ENCODE peak calls at places on chromosomes 6 and 20, in four cellular contexts. H, N, L and V are unnamed samples.

GRCh38 chr6:157273756-157274088 is 49.6 kb downstream of the TMEM242 start:
- DNase-seq in H (peak), N (no peak), L (peak), V (peak)

GRCh38 chr6:11756292-11756691 is 22.3 kb downstream of the ADTRP start:
- DNase-seq in H (no peak), N (no peak), L (no peak), V (no peak)

GRCh38 chr6:20168668-20169633 is 43.3 kb downstream of the MBOAT1 start:
- DNase-seq in H (no peak), N (no peak), L (no peak), V (no peak)

GRCh38 chr6:53850527-53850926 is 55.7 kb downstream of the LRRC1 start:
- DNase-seq in H (no peak), N (no peak), L (no peak), V (no peak)

GRCh38 chr6:37483917-37484785 is 15.5 kb downstream of the CCDC167 start:
- DNase-seq in H (peak), N (peak), L (peak), V (peak)

GRCh38 chr6:154341876-154342275 is 14.7 kb downstream of the IPCEF1 start:
- DNase-seq in H (no peak), N (no peak), L (no peak), V (no peak)

GRCh38 chr6:70413114-70413828 is at the start of gene FAM135A:
- DNase-seq in H (peak), N (peak), L (peak), V (peak)

GRCh38 chr6:166365806-166366205 is 16.9 kb downstream of the MPC1 start:
- DNase-seq in H (no peak), N (no peak), L (no peak), V (peak)

GRCh38 chr20:32727663-32728062 is 15.6 kb downstream of the COMMD7 start:
- DNase-seq in H (no peak), N (peak), L (no peak), V (no peak)

GRCh38 chr20:37397076-37397953 is 51.4 kb downstream of the SRC start:
- DNase-seq in H (no peak), N (peak), L (no peak), V (peak)

GRCh38 chr6:137223370-137224131 is 4.4 kb upstream of the IFNGR1 start:
- DNase-seq in H (peak), N (peak), L (no peak), V (no peak)

GRCh38 chr6:159935065-159935464 is 33.8 kb upstream of the IGF2R start:
- DNase-seq in H (no peak), N (peak), L (no peak), V (no peak)

GRCh38 chr6:44003345-44004061 is 123.7 kb downstream of the MRPL14 start:
- DNase-seq in H (peak), N (peak), L (no peak), V (peak)

GRCh38 chr6:36829919-36830544 is 9.2 kb downstream of the CPNE5 start:
- DNase-seq in H (no peak), N (no peak), L (no peak), V (no peak)

GRCh38 chr20:49583669-49584417 is 15.9 kb upstream of the PTGIS start:
- DNase-seq in H (no peak), N (peak), L (no peak), V (no peak)

GRCh38 chr6:35238843-35239289 is 20.7 kb upstream of the ZNF76 start:
- DNase-seq in H (no peak), N (no peak), L (no peak), V (peak)

GRCh38 chr6:293185-294174 is 1.2 kb downstream of the DUSP22 start:
- DNase-seq in H (peak), N (peak), L (no peak), V (peak)

GRCh38 chr6:36430351-36430750 is 12.3 kb downstream of the PXT1 start:
- DNase-seq in H (no peak), N (no peak), L (no peak), V (no peak)

GRCh38 chr6:30938730-30939129 is 2.0 kb upstream of the MUCL3 start:
- DNase-seq in H (no peak), N (no peak), L (no peak), V (no peak)